ENCODE peak calls at places on chromosomes 4 and X, in four cellular contexts. N is tibial artery, S is GM04503, R is anterior cingulate cortex. F is an unnamed sample.

GRCh38 chrX:129717902-129718301 is 20.9 kb upstream of the XPNPEP2 start:
- DNase-seq in R (peak; percentile 11), S (no peak), N (peak; percentile 57), F (no peak)

GRCh38 chrX:9878141-9878875 is 88.8 kb upstream of the CLDN34 start:
- DNase-seq in S (no peak), R (no peak), N (no peak), F (no peak)

GRCh38 chr4:25795566-25796454 is 67.0 kb downstream of the SEL1L3 start:
- DNase-seq in R (no peak), N (no peak), S (peak; percentile 64), F (no peak)

GRCh38 chrX:122565952-122566351 is 618.1 kb upstream of the GRIA3 start:
- DNase-seq in S (peak; percentile 93), N (no peak), R (no peak), F (peak; percentile 13)

GRCh38 chrX:129000797-129001196 is 522.5 kb downstream of the SMARCA1 start:
- DNase-seq in R (no peak), N (no peak), S (no peak), F (no peak)

GRCh38 chr4:100294356-100294755 is 104.1 kb upstream of the DDIT4L start:
- DNase-seq in R (no peak), S (peak; percentile 59), N (no peak), F (no peak)

GRCh38 chr4:38034986-38035882 is 75.0 kb downstream of the PTTG2 start:
- DNase-seq in S (peak; percentile 12), R (no peak), N (no peak), F (no peak)

GRCh38 chr4:23022032-23022431 is 329.3 kb downstream of the GBA3 start:
- DNase-seq in N (no peak), S (peak; percentile 98), R (no peak), F (no peak)

GRCh38 chrX:36978886-36979285 is 29.3 kb upstream of the FAM47C start:
- DNase-seq in S (no peak), N (no peak), R (no peak), F (no peak)

GRCh38 chr4:132565542-132565941 is 583.6 kb upstream of the PCDH10 start:
- DNase-seq in S (no peak), N (no peak), R (no peak), F (no peak)

GRCh38 chr4:186724861-186725419 is 1.3 kb upstream of the FAT1 start:
- DNase-seq in S (peak; percentile 10), N (no peak), R (no peak), F (no peak)

GRCh38 chrX:69203367-69204037 is 38.2 kb upstream of the PJA1 start:
- DNase-seq in R (no peak), N (no peak), S (peak; percentile 11), F (no peak)

GRCh38 chr4:106035204-106035603 is 139.9 kb downstream of the NPNT start:
- DNase-seq in S (no peak), N (no peak), R (no peak), F (no peak)

GRCh38 chr4:3010998-3011397 is 47.6 kb downstream of the GRK4 start:
- DNase-seq in R (no peak), N (peak; percentile 41), S (peak; percentile 73), F (no peak)

GRCh38 chr4:182826391-182826790 is 90.8 kb downstream of the DCTD start:
- DNase-seq in S (no peak), R (no peak), N (no peak), F (no peak)

GRCh38 chrX:120365320-120365719 is 3.4 kb downstream of the ATP1B4 start:
- DNase-seq in S (no peak), N (peak; percentile 20), R (peak; percentile 0), F (peak; percentile 37)

GRCh38 chr4:187271848-187272247 is 548.2 kb upstream of the FAT1 start:
- DNase-seq in R (no peak), N (no peak), S (no peak), F (no peak)

GRCh38 chr4:18882468-18882867 is 860.9 kb upstream of the LCORL start:
- DNase-seq in R (no peak), N (no peak), S (peak; percentile 6), F (no peak)

GRCh38 chr4:151691639-151692442 is 69.0 kb downstream of the GATB start:
- DNase-seq in R (no peak), S (no peak), N (no peak), F (peak; percentile 28)

GRCh38 chr4:112775801-112776200 is 138.9 kb downstream of the LARP7 start:
- DNase-seq in N (no peak), S (no peak), R (no peak), F (no peak)

F was measured in left ventricle myocardium inferior.